ENCODE peak calls at places on chromosome 14, in four cellular contexts. P is AG10803, Q is A549, S is GM04504. Y is an unnamed sample.

GRCh38 chr14:51443195-51444018 is 203.4 kb downstream of the TMX1 start:
- DNase-seq in Q (no peak), S (peak; percentile 29), P (peak; percentile 78), Y (no peak)

GRCh38 chr14:100692859-100693558 is 33.7 kb upstream of the DLK1 start:
- DNase-seq in S (peak; percentile 35), Q (peak; percentile 93), P (peak; percentile 78), Y (peak; percentile 75)

GRCh38 chr14:25090716-25091454 is 40.9 kb upstream of the STXBP6 start:
- DNase-seq in P (peak; percentile 66), S (no peak), Q (no peak), Y (peak; percentile 82)

GRCh38 chr14:52926994-52927393 is 23.9 kb downstream of the FERMT2 start:
- DNase-seq in S (no peak), P (peak; percentile 48), Q (no peak), Y (no peak)

GRCh38 chr14:22737052-22737451 is 29.4 kb upstream of the OXA1L start:
- DNase-seq in P (no peak), Q (no peak), S (no peak), Y (no peak)

GRCh38 chr14:32473476-32473875 is 144.4 kb downstream of the AKAP6 start:
- DNase-seq in P (peak; percentile 95), Q (no peak), S (peak; percentile 84), Y (peak; percentile 40)

GRCh38 chr14:31510222-31510621 is 22.4 kb upstream of the GPR33 start:
- DNase-seq in S (peak; percentile 1), Q (peak; percentile 33), P (peak; percentile 8), Y (peak; percentile 48)

GRCh38 chr14:50658203-50658602 is 9.9 kb downstream of the SAV1 start:
- DNase-seq in Q (no peak), S (peak; percentile 39), P (peak; percentile 69), Y (no peak)

GRCh38 chr14:24093901-24094838 is at the start of gene PCK2:
- DNase-seq in S (peak; percentile 91), P (peak; percentile 98), Q (peak; percentile 97), Y (peak; percentile 77)

GRCh38 chr14:23929822-23930294 is 23.7 kb upstream of the DHRS4 start:
- DNase-seq in Q (peak; percentile 73), S (peak; percentile 47), P (peak; percentile 58), Y (peak; percentile 73)

GRCh38 chr14:60637490-60638452 is 11.5 kb downstream of the SIX1 start:
- DNase-seq in S (no peak), Q (no peak), P (peak; percentile 39), Y (no peak)

GRCh38 chr14:100611811-100612480 is 24.7 kb upstream of the BEGAIN start:
- DNase-seq in S (no peak), Q (no peak), P (no peak), Y (no peak)

GRCh38 chr14:74085047-74085637 is 386 bp downstream of the LIN52 start:
- DNase-seq in P (peak; percentile 36), S (peak; percentile 21), Q (peak; percentile 27), Y (no peak)

GRCh38 chr14:28742171-28742846 is 24.3 kb upstream of the FOXG1 start:
- DNase-seq in S (no peak), Q (no peak), P (no peak), Y (no peak)

GRCh38 chr14:94005324-94005723 is 8.2 kb downstream of the CCDC197 start:
- DNase-seq in P (no peak), Q (no peak), S (no peak), Y (no peak)

GRCh38 chr14:33062881-33063280 is 124.2 kb downstream of the NPAS3 start:
- DNase-seq in S (peak; percentile 20), Q (no peak), P (peak; percentile 9), Y (no peak)

GRCh38 chr14:53943751-53944083 is 12.9 kb downstream of the BMP4 start:
- DNase-seq in S (no peak), P (no peak), Q (no peak), Y (no peak)

GRCh38 chr14:96249016-96249415 is 7.0 kb upstream of the BDKRB1 start:
- DNase-seq in P (peak; percentile 97), S (peak; percentile 94), Q (no peak), Y (no peak)

GRCh38 chr14:37021406-37021805 is 151.0 kb downstream of the SLC25A21 start:
- DNase-seq in S (no peak), Q (no peak), P (no peak), Y (no peak)

GRCh38 chr14:74852922-74853530 is 22.9 kb downstream of the PROX2 start:
- DNase-seq in Q (no peak), P (peak; percentile 93), S (peak; percentile 65), Y (no peak)

GRCh38 chr14:89855961-89856360 is 98.6 kb downstream of the EFCAB11 start:
- DNase-seq in P (peak; percentile 86), S (peak; percentile 63), Q (no peak), Y (no peak)

GRCh38 chr14:70665448-70666363 is 24.0 kb downstream of the TTC9 start:
- DNase-seq in P (peak; percentile 30), S (no peak), Q (peak; percentile 50), Y (peak; percentile 86)

GRCh38 chr14:99996951-99997571 is 68.2 kb upstream of the EVL start:
- DNase-seq in P (peak; percentile 2), Q (no peak), S (no peak), Y (no peak)

GRCh38 chr14:72745546-72745945 is 148.4 kb downstream of the DPF3 start:
- DNase-seq in S (peak; percentile 69), P (peak; percentile 86), Q (peak; percentile 15), Y (no peak)

GRCh38 chr14:91413547-91414474 is 3.8 kb downstream of the CCDC88C start:
- DNase-seq in S (no peak), P (no peak), Q (no peak), Y (peak; percentile 32)

GRCh38 chr14:99968931-99969330 is 96.3 kb upstream of the EVL start:
- DNase-seq in S (peak; percentile 21), P (peak; percentile 58), Q (no peak), Y (no peak)

GRCh38 chr14:33386771-33387170 is 448.1 kb downstream of the NPAS3 start:
- DNase-seq in S (no peak), P (no peak), Q (no peak), Y (no peak)

Y was measured in HT-29.